ENCODE peak calls at places on chromosomes 1 and 21, in ten cellular contexts. T, E, X, I, N, R, L, D, Z and O are unnamed samples.
A peak's percentile ranks its signal among the peaks of the same experiment; 100 is the strongest.

GRCh38 chr21:17051054-17051453 is 461.8 kb upstream of the CXADR start:
- ATAC-seq in I (no peak), X (no peak), T (no peak), N (no peak), D (no peak), L (no peak), R (no peak), Z (no peak), E (no peak), O (no peak)

GRCh38 chr1:70902211-70902610 is 145.4 kb downstream of the PTGER3 start:
- ATAC-seq in D (peak; percentile 44), L (no peak), T (no peak), N (no peak), Z (no peak), X (no peak), R (no peak), I (no peak), E (no peak), O (no peak)

GRCh38 chr21:45306832-45307571 is 19.3 kb upstream of the POFUT2 start:
- ATAC-seq in E (no peak), T (peak; percentile 74), D (peak; percentile 66), X (no peak), N (peak; percentile 69), I (peak; percentile 30), R (peak; percentile 61), L (peak; percentile 75), Z (peak; percentile 70), O (peak; percentile 84)

GRCh38 chr1:115282825-115283224 is 55.2 kb downstream of the NGF start:
- ATAC-seq in L (peak; percentile 71), D (peak; percentile 69), Z (peak; percentile 81), E (no peak), X (no peak), T (peak; percentile 74), N (peak; percentile 82), R (peak; percentile 67), I (no peak), O (peak; percentile 84)

GRCh38 chr1:171742577-171742922 is 685 bp upstream of the VAMP4 start:
- ATAC-seq in D (peak; percentile 63), L (peak; percentile 33), N (peak; percentile 44), T (peak; percentile 60), R (peak; percentile 47), E (peak; percentile 5), Z (peak; percentile 73), I (peak; percentile 58), X (peak; percentile 71), O (peak; percentile 65)

GRCh38 chr1:167270230-167270817 is 49.6 kb downstream of the POU2F1 start:
- ATAC-seq in X (no peak), Z (no peak), T (no peak), D (no peak), I (no peak), R (no peak), L (no peak), E (no peak), N (no peak), O (no peak)

GRCh38 chr21:36141513-36141925 is 6.6 kb downstream of the CBR3 start:
- ATAC-seq in N (peak; percentile 75), X (peak; percentile 98), T (peak; percentile 99), E (peak; percentile 93), Z (peak; percentile 96), I (peak; percentile 100), R (peak; percentile 99), L (peak; percentile 97), D (peak; percentile 99), O (peak; percentile 75)

GRCh38 chr1:5860277-5860676 is 131.9 kb downstream of the NPHP4 start:
- ATAC-seq in Z (no peak), X (no peak), D (no peak), R (no peak), I (no peak), T (no peak), E (no peak), L (no peak), N (no peak), O (no peak)

GRCh38 chr1:247358920-247359319 is 27.3 kb upstream of the ZNF496 start:
- ATAC-seq in E (no peak), I (no peak), T (peak; percentile 42), D (peak; percentile 65), R (peak; percentile 78), N (no peak), L (no peak), Z (peak; percentile 65), X (no peak), O (peak; percentile 31)

GRCh38 chr1:169510060-169510459 is 24.3 kb upstream of the SLC19A2 start:
- ATAC-seq in Z (no peak), D (no peak), X (no peak), I (no peak), N (no peak), E (no peak), R (no peak), T (no peak), L (no peak), O (no peak)

GRCh38 chr1:168422203-168422848 is 121.5 kb downstream of the XCL2 start:
- ATAC-seq in I (no peak), R (no peak), E (no peak), L (no peak), X (no peak), Z (no peak), D (no peak), N (no peak), T (no peak), O (no peak)

GRCh38 chr1:197948926-197949899 is 32.0 kb downstream of the LHX9 start:
- ATAC-seq in D (no peak), Z (no peak), N (no peak), X (no peak), I (no peak), R (no peak), T (no peak), E (peak; percentile 75), L (no peak), O (no peak)

GRCh38 chr1:8409666-8410065 is 91.8 kb downstream of the SLC45A1 start:
- ATAC-seq in R (no peak), T (no peak), L (no peak), X (no peak), D (no peak), Z (no peak), N (no peak), I (no peak), E (no peak), O (no peak)

GRCh38 chr1:8409107-8409506 is 91.2 kb downstream of the SLC45A1 start:
- ATAC-seq in T (peak; percentile 75), I (peak; percentile 82), L (peak; percentile 31), Z (peak; percentile 69), E (peak; percentile 63), X (peak; percentile 80), R (peak; percentile 79), N (no peak), D (peak; percentile 67), O (no peak)

GRCh38 chr1:8410791-8411190 is 92.9 kb downstream of the SLC45A1 start:
- ATAC-seq in E (no peak), I (no peak), X (no peak), R (no peak), N (no peak), L (no peak), Z (no peak), D (no peak), T (no peak), O (no peak)

GRCh38 chr1:8411803-8412182 is 93.9 kb downstream of the SLC45A1 start:
- ATAC-seq in X (no peak), I (no peak), T (no peak), E (no peak), D (no peak), N (no peak), Z (no peak), R (no peak), L (no peak), O (no peak)

GRCh38 chr1:8412183-8412831 is 94.4 kb downstream of the SLC45A1 start:
- ATAC-seq in D (peak; percentile 43), R (peak; percentile 13), I (peak; percentile 55), L (no peak), Z (peak; percentile 18), T (peak; percentile 16), N (peak; percentile 18), X (peak; percentile 55), E (no peak), O (peak; percentile 73)
- H3K4me1 ChIP-seq in D (peaks cover 77% of the 10 kb centered on the region), R (peaks cover 76% of the 10 kb centered on the region), I (peaks cover 18% of the 10 kb centered on the region), L (peaks cover 97% of the 10 kb centered on the region), Z (peaks cover 91% of the 10 kb centered on the region), T (peaks cover 78% of the 10 kb centered on the region), N (peaks cover 98% of the 10 kb centered on the region), X (peaks cover 35% of the 10 kb centered on the region), E (peaks cover 35% of the 10 kb centered on the region), O (peaks cover 50% of the 10 kb centered on the region)

DNA sequence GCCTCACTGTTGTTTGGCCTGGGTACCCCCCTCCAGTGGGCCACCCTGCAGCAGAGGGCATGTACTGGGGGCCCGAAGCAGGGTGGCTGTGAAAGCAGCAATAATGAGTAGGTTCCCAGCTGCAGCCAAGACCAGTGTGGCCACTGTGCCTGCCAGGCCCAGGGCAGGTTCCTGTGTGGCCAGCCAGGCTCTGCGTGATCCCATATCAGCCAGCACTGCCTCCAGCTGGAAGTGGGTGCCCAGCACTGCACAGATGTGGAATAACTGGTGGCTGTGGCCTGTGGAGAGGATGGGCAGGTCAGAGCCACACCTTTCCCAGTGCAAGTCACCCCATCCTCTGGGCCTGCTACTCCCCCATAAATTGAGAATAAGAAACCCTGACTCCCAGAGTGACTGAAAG is 2.1 kb downstream of the BGLAP start:
- ATAC-seq in R (no peak), L (no peak), T (no peak), D (no peak), Z (no peak), E (no peak), N (no peak), I (no peak), X (peak; percentile 3), O (no peak)
- H3K4me1 ChIP-seq in R (peaks cover 21% of the 10 kb centered on the region), L (peaks cover 29% of the 10 kb centered on the region), T (peaks cover 32% of the 10 kb centered on the region), D (peaks cover 3% of the 10 kb centered on the region), Z (peaks cover 27% of the 10 kb centered on the region), E (peaks cover 17% of the 10 kb centered on the region), N (peaks cover 37% of the 10 kb centered on the region), I (peaks cover 10% of the 10 kb centered on the region), X (peaks cover 12% of the 10 kb centered on the region), O (peaks cover 35% of the 10 kb centered on the region)

DNA sequence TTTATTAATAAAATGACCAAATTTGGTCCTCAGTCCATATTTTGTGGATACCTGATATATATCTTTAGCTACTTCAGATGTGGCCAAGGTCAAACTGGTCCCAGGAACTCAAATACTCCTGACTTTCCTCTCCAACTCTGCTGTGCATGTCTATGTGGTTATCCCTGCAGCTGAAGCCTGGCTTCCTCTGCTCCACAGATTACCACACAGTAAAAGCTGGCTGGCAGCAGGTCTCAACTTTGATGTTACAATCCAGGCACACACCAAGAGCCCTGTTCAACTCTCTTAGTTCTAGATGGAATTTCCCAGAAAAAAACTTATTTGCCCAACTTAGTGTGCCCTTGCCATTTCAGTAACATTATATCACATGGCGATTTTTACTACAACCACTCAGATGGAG is 479.6 kb downstream of the PLPP3 start:
- ATAC-seq in R (no peak), N (no peak), T (no peak), E (no peak), Z (no peak), X (no peak), L (no peak), I (no peak), D (no peak), O (no peak)
- H3K4me1 ChIP-seq in R (no peaks in the 10 kb centered on the region), N (no peaks in the 10 kb centered on the region), T (no peaks in the 10 kb centered on the region), E (no peaks in the 10 kb centered on the region), Z (no peaks in the 10 kb centered on the region), X (no peaks in the 10 kb centered on the region), L (no peaks in the 10 kb centered on the region), I (no peaks in the 10 kb centered on the region), D (no peaks in the 10 kb centered on the region), O (no peaks in the 10 kb centered on the region)

DNA sequence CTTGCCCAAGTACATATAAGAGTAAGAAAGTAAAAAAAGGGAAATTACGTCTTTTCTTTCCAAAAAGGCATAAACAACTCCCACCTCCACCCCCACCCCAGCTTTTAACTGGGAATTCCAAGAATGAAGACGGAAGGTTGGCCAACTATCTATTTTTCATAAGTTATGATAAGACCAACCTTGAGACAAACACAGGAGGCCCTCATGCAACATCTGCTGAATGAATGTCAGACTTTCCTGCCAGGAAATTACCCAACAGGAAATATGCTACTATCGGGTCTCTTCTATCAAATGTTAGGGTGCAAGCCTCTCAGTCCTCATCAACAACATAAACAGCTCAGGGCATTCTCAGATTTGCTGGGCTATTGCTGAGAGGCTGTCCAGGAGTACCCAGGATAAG is 1.9 kb downstream of the BSDC1 start:
- ATAC-seq in R (no peak), L (no peak), T (no peak), D (no peak), N (no peak), Z (no peak), E (no peak), X (no peak), I (no peak), O (no peak)
- H3K4me1 ChIP-seq in R (peaks cover 20% of the 10 kb centered on the region), L (peaks cover 29% of the 10 kb centered on the region), T (peaks cover 48% of the 10 kb centered on the region), D (peaks cover 15% of the 10 kb centered on the region), N (peaks cover 46% of the 10 kb centered on the region), Z (peaks cover 43% of the 10 kb centered on the region), E (peaks cover 14% of the 10 kb centered on the region), X (peaks cover 17% of the 10 kb centered on the region), I (peaks cover 5% of the 10 kb centered on the region), O (peaks cover 2% of the 10 kb centered on the region)